ENCODE peak calls at places on chromosomes 7 and 10, in four cellular contexts. E is endodermal cell, M is astrocyte, Z is cardiac muscle cell. Y is an unnamed sample.

GRCh38 chr7:26937956-26938623 is 73.7 kb upstream of the SKAP2 start:
- DNase-seq in E (no peak), M (no peak), Z (no peak), Y (no peak)

GRCh38 chr10:109934958-109935793 is 11.9 kb upstream of the XPNPEP1 start:
- DNase-seq in E (peak; percentile 80), M (peak; percentile 86), Z (peak; percentile 68), Y (no peak)

GRCh38 chr7:17009007-17009719 is 127.4 kb upstream of the AGR3 start:
- DNase-seq in E (no peak), M (no peak), Z (peak; percentile 68), Y (no peak)

GRCh38 chr7:131327626-131328386 is at the start of gene MKLN1:
- DNase-seq in E (peak; percentile 95), M (peak; percentile 71), Z (peak; percentile 94), Y (peak; percentile 77)

GRCh38 chr7:92916751-92917369 is 80.5 kb upstream of the CDK6 start:
- DNase-seq in E (peak; percentile 85), M (peak; percentile 89), Z (peak; percentile 74), Y (no peak)

GRCh38 chr10:77084431-77085144 is 553.0 kb downstream of the KCNMA1 start:
- DNase-seq in E (no peak), M (no peak), Z (peak; percentile 27), Y (no peak)

GRCh38 chr7:80335473-80336232 is 176.2 kb downstream of the GNAT3 start:
- DNase-seq in E (no peak), M (no peak), Z (peak; percentile 42), Y (no peak)

GRCh38 chr7:145219461-145219860 is 383.6 kb upstream of the TPK1 start:
- DNase-seq in E (no peak), M (no peak), Z (peak; percentile 0), Y (no peak)

GRCh38 chr10:124653811-124654651 is 90.1 kb downstream of the FAM53B start:
- DNase-seq in E (no peak), M (peak; percentile 18), Z (no peak), Y (no peak)

GRCh38 chr7:121172484-121172883 is 156.3 kb upstream of the WNT16 start:
- DNase-seq in E (no peak), M (no peak), Z (no peak), Y (no peak)

GRCh38 chr10:77160679-77161078 is 476.9 kb downstream of the KCNMA1 start:
- DNase-seq in E (no peak), M (peak; percentile 97), Z (peak; percentile 30), Y (no peak)

GRCh38 chr10:124213881-124214523 is 120.6 kb upstream of the CHST15 start:
- DNase-seq in E (no peak), M (no peak), Z (no peak), Y (no peak)

GRCh38 chr10:571643-572042 is 117.8 kb downstream of the DIP2C start:
- DNase-seq in E (no peak), M (no peak), Z (peak; percentile 38), Y (no peak)

GRCh38 chr10:114060456-114060855 is 16.8 kb downstream of the ADRB1 start:
- DNase-seq in E (no peak), M (no peak), Z (peak; percentile 40), Y (no peak)

GRCh38 chr7:69775231-69775771 is 177.0 kb downstream of the AUTS2 start:
- DNase-seq in E (no peak), M (peak; percentile 29), Z (peak; percentile 35), Y (no peak)

GRCh38 chr10:26805567-26806245 is 55.1 kb downstream of the ABI1 start:
- DNase-seq in E (no peak), M (peak; percentile 57), Z (no peak), Y (no peak)

GRCh38 chr7:30421647-30422196 is 56.9 kb downstream of the NOD1 start:
- DNase-seq in E (no peak), M (no peak), Z (no peak), Y (no peak)

GRCh38 chr7:82810558-82811259 is 352.0 kb downstream of the PCLO start:
- DNase-seq in E (no peak), M (peak; percentile 80), Z (peak; percentile 76), Y (no peak)

GRCh38 chr10:123561145-123561448 is 105.1 kb upstream of the GPR26 start:
- DNase-seq in E (peak; percentile 14), M (no peak), Z (no peak), Y (no peak)

GRCh38 chr7:107982918-107983389 is 20.0 kb downstream of the LAMB1 start:
- DNase-seq in E (no peak), M (peak; percentile 62), Z (no peak), Y (no peak)

GRCh38 chr10:118800920-118801319 is 46.1 kb upstream of the CACUL1 start:
- DNase-seq in E (no peak), M (no peak), Z (peak; percentile 19), Y (no peak)

GRCh38 chr7:96657347-96658010 is 52.2 kb downstream of the SEM1 start:
- DNase-seq in E (peak; percentile 63), M (peak; percentile 29), Z (no peak), Y (no peak)

GRCh38 chr7:28984631-28985030 is 26.5 kb upstream of the TRIL start:
- DNase-seq in E (peak; percentile 71), M (peak; percentile 87), Z (peak; percentile 91), Y (no peak)

GRCh38 chr7:149229526-149229925 is 9.9 kb upstream of the ZNF212 start:
- DNase-seq in E (no peak), M (no peak), Z (no peak), Y (no peak)

GRCh38 chr10:121457729-121458128 is 140.5 kb downstream of the FGFR2 start:
- DNase-seq in E (no peak), M (no peak), Z (no peak), Y (no peak)

GRCh38 chr7:140534743-140535142 is 55.4 kb upstream of the MKRN1 start:
- DNase-seq in E (no peak), M (no peak), Z (no peak), Y (no peak)

GRCh38 chr7:138116156-138116555 is 39.9 kb downstream of the AKR1D1 start:
- DNase-seq in E (no peak), M (peak; percentile 92), Z (peak; percentile 92), Y (no peak)

GRCh38 chr7:136528329-136528728 is 340.1 kb upstream of the CHRM2 start:
- DNase-seq in E (no peak), M (peak; percentile 90), Z (peak; percentile 38), Y (no peak)

GRCh38 chr7:77797734-77798393 is 370 bp downstream of the TMEM60 start:
- DNase-seq in E (peak; percentile 48), M (no peak), Z (no peak), Y (no peak)

GRCh38 chr7:142329062-142329788 is 71.4 kb upstream of the PRSS58 start:
- DNase-seq in E (no peak), M (no peak), Z (no peak), Y (no peak)

GRCh38 chr10:38093816-38094157 is 350 bp upstream of the ZNF37A start:
- DNase-seq in E (no peak), M (peak; percentile 3), Z (no peak), Y (no peak)

GRCh38 chr10:48309711-48310226 is 3.3 kb downstream of the MAPK8 start:
- DNase-seq in E (no peak), M (peak; percentile 84), Z (peak; percentile 37), Y (no peak)

GRCh38 chr7:46747222-46747621 is 826.1 kb upstream of the IGFBP3 start:
- DNase-seq in E (no peak), M (no peak), Z (no peak), Y (no peak)

GRCh38 chr10:66472156-66472555 is 453.7 kb upstream of the LRRTM3 start:
- DNase-seq in E (no peak), M (no peak), Z (no peak), Y (no peak)
- TF ChIP-seq CTCF in E (no peak), M (no peak), Z (no peak), Y (no peak)

GRCh38 chr10:79491171-79491835 is 21.0 kb upstream of the EIF5AL1 start:
- DNase-seq in E (peak; percentile 75), M (no peak), Z (no peak), Y (no peak)
- TF ChIP-seq CTCF in E (peak; percentile 66), M (no peak), Z (no peak), Y (peak; percentile 27)

GRCh38 chr10:90138844-90139243 is 437.5 kb downstream of the KIF20B start:
- DNase-seq in E (no peak), M (no peak), Z (peak; percentile 17), Y (no peak)
- TF ChIP-seq CTCF in E (peak; percentile 81), M (peak; percentile 32), Z (peak; percentile 33), Y (peak; percentile 30)

GRCh38 chr10:61834519-61834918 is 67.0 kb upstream of the ARID5B start:
- DNase-seq in E (no peak), M (no peak), Z (no peak), Y (no peak)

GRCh38 chr10:61835909-61836232 is 65.6 kb upstream of the ARID5B start:
- DNase-seq in E (no peak), M (peak; percentile 67), Z (peak; percentile 35), Y (no peak)

GRCh38 chr10:61836233-61836887 is 65.1 kb upstream of the ARID5B start:
- DNase-seq in E (no peak), M (peak; percentile 51), Z (peak; percentile 40), Y (no peak)

GRCh38 chr10:61836888-61837747 is 64.4 kb upstream of the ARID5B start:
- DNase-seq in E (no peak), M (peak; percentile 94), Z (peak; percentile 62), Y (no peak)

DNA sequence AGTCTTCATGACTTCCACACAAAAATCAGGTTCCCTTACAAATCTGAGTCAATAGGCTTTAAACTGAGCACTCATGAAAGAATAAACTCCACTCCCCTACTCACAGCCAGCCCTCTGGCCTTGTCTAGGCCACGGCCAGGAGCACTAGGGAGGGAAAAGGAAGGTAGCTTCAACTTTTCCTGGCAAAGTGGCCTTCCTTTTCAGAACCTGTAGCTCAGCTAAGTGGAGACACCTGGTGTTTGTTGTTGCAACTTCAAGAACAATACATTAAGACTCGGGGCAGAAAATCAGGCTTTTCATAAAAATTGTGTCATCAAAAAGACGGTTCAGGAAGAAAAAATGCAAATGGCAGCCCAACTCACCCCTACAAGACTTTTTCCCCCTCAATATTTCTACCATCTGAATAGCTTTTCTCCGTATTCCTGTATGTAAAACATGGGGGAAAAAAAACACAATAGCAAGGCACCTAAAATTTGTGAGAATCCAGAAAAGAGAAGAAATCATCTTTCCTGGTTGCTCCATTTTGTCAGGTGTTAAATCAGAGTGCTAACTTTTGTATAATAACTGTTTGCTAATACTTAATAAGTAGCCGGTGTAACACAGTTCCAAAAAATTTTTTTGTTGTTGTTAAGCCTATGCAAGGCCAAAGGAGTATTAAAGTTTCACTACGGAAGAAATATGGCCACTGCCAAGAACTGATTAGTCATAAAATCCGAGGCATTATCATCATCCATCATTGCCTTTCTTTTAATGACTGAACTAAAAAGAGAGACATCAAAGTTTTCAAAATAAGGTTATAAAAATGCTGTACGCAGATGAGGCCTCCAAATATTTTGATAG is 66.2 kb upstream of the ARID5B start:
- DNase-seq in E (peak; percentile 63), M (peak; percentile 82), Z (peak; percentile 84), Y (no peak)
- TF ChIP-seq CTCF in E (peak; percentile 81), M (peak; percentile 55), Z (peak; percentile 53), Y (peak; percentile 54)

Y was measured in progenitor cell of endocrine pancreas.